ENCODE peak calls at places on chromosomes 13 and 19, in four cellular contexts. One of them, this sample, is unnamed.

GRCh38 chr19:6098574-6098973 is 11.7 kb downstream of the RFX2 start:
- DNase-seq in GM12878: no peak
- DNase-seq in IMR-90: no peak
- DNase-seq in ovary: no peak
- DNase-seq in this sample: no peak

GRCh38 chr13:35712907-35713685 is 236.6 kb upstream of the MAB21L1 start:
- DNase-seq in GM12878: no peak
- DNase-seq in ovary: no peak
- DNase-seq in IMR-90: peak; percentile 71
- DNase-seq in this sample: no peak

GRCh38 chr13:32019612-32020233 is 11.9 kb upstream of the FRY start:
- DNase-seq in ovary: peak; percentile 30
- DNase-seq in IMR-90: peak; percentile 81
- DNase-seq in GM12878: peak; percentile 17
- DNase-seq in this sample: peak; percentile 78

GRCh38 chr19:18568367-18568766 is 3.3 kb upstream of the UBA52 start:
- DNase-seq in ovary: no peak
- DNase-seq in GM12878: no peak
- DNase-seq in IMR-90: no peak
- DNase-seq in this sample: no peak

GRCh38 chr13:84607614-84608013 is 725.3 kb upstream of the SLITRK1 start:
- DNase-seq in ovary: no peak
- DNase-seq in IMR-90: peak; percentile 75
- DNase-seq in GM12878: no peak
- DNase-seq in this sample: peak; percentile 53

GRCh38 chr19:11849264-11849615 is 714 bp downstream of the ZNF439 start:
- DNase-seq in IMR-90: no peak
- DNase-seq in GM12878: no peak
- DNase-seq in ovary: no peak
- DNase-seq in this sample: peak; percentile 8

GRCh38 chr13:52162279-52163101 is 3.1 kb upstream of the NEK3 start:
- DNase-seq in GM12878: no peak
- DNase-seq in IMR-90: peak; percentile 70
- DNase-seq in ovary: no peak
- DNase-seq in this sample: peak; percentile 42

GRCh38 chr13:42836930-42837329 is 55.5 kb downstream of the FAM216B start:
- DNase-seq in GM12878: no peak
- DNase-seq in IMR-90: peak; percentile 51
- DNase-seq in ovary: peak; percentile 18
- DNase-seq in this sample: peak; percentile 84

GRCh38 chr19:46299695-46300094 is 2.9 kb downstream of the HIF3A start:
- DNase-seq in ovary: peak; percentile 31
- DNase-seq in IMR-90: no peak
- DNase-seq in GM12878: no peak
- DNase-seq in this sample: no peak

GRCh38 chr19:46296722-46297431 is at the start of gene HIF3A:
- DNase-seq in GM12878: no peak
- DNase-seq in IMR-90: no peak
- DNase-seq in ovary: peak; percentile 89
- DNase-seq in this sample: peak; percentile 78

GRCh38 chr19:46298477-46299003 is 1.7 kb downstream of the HIF3A start:
- DNase-seq in IMR-90: no peak
- DNase-seq in GM12878: no peak
- DNase-seq in ovary: no peak
- DNase-seq in this sample: no peak

GRCh38 chr19:46299004-46299509 is 2.2 kb downstream of the HIF3A start:
- DNase-seq in GM12878: no peak
- DNase-seq in IMR-90: peak; percentile 50
- DNase-seq in ovary: peak; percentile 99
- DNase-seq in this sample: peak; percentile 93

GRCh38 chr19:46297700-46298476 is 1.0 kb downstream of the HIF3A start:
- DNase-seq in ovary: peak; percentile 91
- DNase-seq in GM12878: no peak
- DNase-seq in IMR-90: no peak
- DNase-seq in this sample: peak; percentile 94
- TF ChIP-seq CTCF in ovary: peak; percentile 29
- TF ChIP-seq CTCF in GM12878: no peak
- TF ChIP-seq CTCF in IMR-90: no peak
- TF ChIP-seq CTCF in this sample: peak; percentile 15

DNA sequence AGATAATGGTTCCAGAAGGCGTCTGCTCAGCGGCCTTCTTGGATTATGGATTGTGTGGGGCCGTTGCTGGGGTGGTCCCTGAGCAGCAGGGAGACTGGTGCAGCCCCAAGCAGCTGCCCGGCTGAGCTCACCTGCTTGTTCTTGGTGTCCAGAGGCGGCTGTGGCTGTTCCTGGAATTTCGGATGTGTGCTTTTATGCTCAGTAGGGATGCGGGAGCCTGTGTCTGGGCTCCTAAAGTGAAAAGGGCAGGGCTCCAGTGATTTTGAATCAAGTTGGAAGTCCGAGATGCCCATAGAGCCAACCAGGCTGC is 211.5 kb upstream of the TSHZ3 start:
- DNase-seq in GM12878: no peak
- DNase-seq in IMR-90: no peak
- DNase-seq in ovary: no peak
- DNase-seq in this sample: no peak
- H3K4me3 ChIP-seq in GM12878: no peak overlapping the region
- H3K4me3 ChIP-seq in IMR-90: no peak overlapping the region
- H3K4me3 ChIP-seq in ovary: no peak overlapping the region
- H3K4me3 ChIP-seq in this sample: no peak overlapping the region

GRCh38 chr13:110713981-110714797 is 689 bp downstream of the ING1 start:
- DNase-seq in GM12878: no peak
- DNase-seq in ovary: peak; percentile 61
- DNase-seq in IMR-90: peak; percentile 32
- DNase-seq in this sample: peak; percentile 50
- TF ChIP-seq CTCF in GM12878: peak; percentile 30
- TF ChIP-seq CTCF in ovary: no peak
- TF ChIP-seq CTCF in IMR-90: no peak
- TF ChIP-seq CTCF in this sample: no peak

GRCh38 chr13:30446122-30446500 is 19.6 kb downstream of the HMGB1 start:
- DNase-seq in IMR-90: no peak
- DNase-seq in ovary: no peak
- DNase-seq in GM12878: no peak
- DNase-seq in this sample: no peak
- H3K4me3 ChIP-seq in IMR-90: peak overlapping the region; percentile 2
- H3K4me3 ChIP-seq in ovary: peak overlapping the region; percentile 43
- H3K4me3 ChIP-seq in GM12878: peak overlapping the region; percentile 48
- H3K4me3 ChIP-seq in this sample: peak overlapping the region; percentile 34

GRCh38 chr13:98219685-98220084 is 42.6 kb upstream of the RNF113B start:
- DNase-seq in IMR-90: no peak
- DNase-seq in ovary: no peak
- DNase-seq in GM12878: no peak
- DNase-seq in this sample: no peak
- TF ChIP-seq CTCF in IMR-90: no peak
- TF ChIP-seq CTCF in ovary: no peak
- TF ChIP-seq CTCF in GM12878: no peak
- TF ChIP-seq CTCF in this sample: no peak

DNA sequence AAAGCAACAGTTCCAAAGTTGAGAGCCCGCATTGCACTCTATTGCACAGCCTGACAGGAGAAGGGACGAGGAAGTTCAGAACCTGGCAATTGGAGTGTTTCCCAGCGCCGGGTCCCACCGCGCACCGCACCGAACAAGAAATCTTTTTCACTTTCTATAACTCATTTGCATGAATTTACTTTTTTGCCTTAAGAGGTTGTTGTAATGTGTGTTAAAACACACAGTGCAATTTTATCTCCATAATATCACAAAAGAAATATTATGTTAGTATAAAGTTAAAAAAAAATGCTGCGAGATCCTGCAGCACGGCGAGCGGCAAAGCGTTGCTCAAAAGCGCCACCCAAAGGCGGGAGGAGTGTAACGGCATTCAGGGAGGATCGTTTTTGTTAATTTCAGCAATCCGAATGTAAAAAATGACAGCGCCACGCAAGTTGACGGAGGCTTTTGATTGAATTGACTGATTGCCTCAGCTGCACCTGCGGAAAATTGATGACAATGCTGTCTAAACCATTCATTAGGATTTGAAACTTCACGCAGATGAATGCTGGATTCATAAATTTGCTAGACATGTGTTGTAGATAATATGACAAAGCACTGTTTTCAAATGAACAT is 303.6 kb upstream of the ZNF507 start:
- DNase-seq in IMR-90: peak; percentile 31
- DNase-seq in GM12878: no peak
- DNase-seq in ovary: peak; percentile 75
- DNase-seq in this sample: peak; percentile 28
- H3K4me3 ChIP-seq in IMR-90: peak overlapping the region; percentile 12
- H3K4me3 ChIP-seq in GM12878: no peak overlapping the region
- H3K4me3 ChIP-seq in ovary: peak overlapping the region; percentile 11
- H3K4me3 ChIP-seq in this sample: no peak overlapping the region

DNA sequence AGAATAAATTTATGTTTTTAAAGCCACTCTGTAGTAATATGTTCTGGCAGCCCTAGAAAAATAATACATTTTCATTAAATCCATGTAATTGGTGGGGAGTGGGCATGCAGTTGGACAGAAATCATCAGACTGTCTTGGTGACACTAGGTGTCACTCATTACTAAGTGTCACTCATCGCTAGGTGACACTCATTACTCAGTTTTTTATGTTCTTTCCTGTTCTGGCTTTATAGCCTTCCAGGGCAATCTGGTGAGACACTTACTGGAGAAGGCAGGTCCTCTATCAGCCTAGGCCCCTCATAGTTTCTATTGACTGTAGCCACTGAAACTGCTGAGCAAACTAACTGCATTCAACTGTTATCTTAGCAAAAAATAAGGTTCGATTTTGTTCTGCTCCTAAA is 542.1 kb downstream of the SLITRK1 start:
- DNase-seq in IMR-90: no peak
- DNase-seq in GM12878: no peak
- DNase-seq in ovary: no peak
- DNase-seq in this sample: no peak
- TF ChIP-seq CTCF in IMR-90: no peak
- TF ChIP-seq CTCF in GM12878: no peak
- TF ChIP-seq CTCF in ovary: no peak
- TF ChIP-seq CTCF in this sample: no peak